ENCODE peak calls at places on chromosomes 5 and 9, in four cellular contexts. T, C, K and H are unnamed samples.

GRCh38 chr9:135286961-135287360 is 192.6 kb upstream of the PPP1R26 start:
- DNase-seq in T (no peak), C (no peak), K (no peak), H (no peak)

GRCh38 chr5:11494340-11494739 is 409.9 kb downstream of the CTNND2 start:
- DNase-seq in T (no peak), C (no peak), K (no peak), H (no peak)

GRCh38 chr9:131747352-131747751 is 7.5 kb upstream of the RAPGEF1 start:
- DNase-seq in T (no peak), C (no peak), K (no peak), H (no peak)

GRCh38 chr5:157510682-157511081 is 50.7 kb downstream of the NIPAL4 start:
- DNase-seq in T (no peak), C (no peak), K (no peak), H (no peak)

GRCh38 chr9:118000581-118000980 is 296.4 kb downstream of the TLR4 start:
- DNase-seq in T (no peak), C (no peak), K (no peak), H (no peak)

GRCh38 chr9:69314547-69314946 is 10.5 kb upstream of the ENTREP1 start:
- DNase-seq in T (no peak), C (no peak), K (no peak), H (no peak)

GRCh38 chr5:111670826-111671492 is 86.0 kb downstream of the NREP start:
- DNase-seq in T (no peak), C (no peak), K (no peak), H (no peak)

GRCh38 chr5:135073771-135074345 is 39.8 kb upstream of the PITX1 start:
- DNase-seq in T (no peak), C (no peak), K (no peak), H (peak; percentile 10)

GRCh38 chr9:128651798-128652197 is 4.8 kb downstream of the DYNC2I2 start:
- DNase-seq in T (no peak), C (no peak), K (no peak), H (no peak)

GRCh38 chr5:17803976-17804375 is 169.7 kb downstream of the TAF11L14 start:
- DNase-seq in T (no peak), C (no peak), K (no peak), H (no peak)

GRCh38 chr5:131634666-131634995 is 398 bp downstream of the RAPGEF6 start:
- DNase-seq in T (no peak), C (peak; percentile 66), K (no peak), H (peak; percentile 70)
- TF ChIP-seq CTCF in T (no peak), C (no peak), K (no peak), H (no peak)

GRCh38 chr5:73170522-73170921 is 2.5 kb upstream of the TMEM174 start:
- DNase-seq in T (no peak), C (peak; percentile 36), K (no peak), H (no peak)
- TF ChIP-seq CTCF in T (peak; percentile 44), C (peak; percentile 42), K (no peak), H (peak; percentile 55)

DNA sequence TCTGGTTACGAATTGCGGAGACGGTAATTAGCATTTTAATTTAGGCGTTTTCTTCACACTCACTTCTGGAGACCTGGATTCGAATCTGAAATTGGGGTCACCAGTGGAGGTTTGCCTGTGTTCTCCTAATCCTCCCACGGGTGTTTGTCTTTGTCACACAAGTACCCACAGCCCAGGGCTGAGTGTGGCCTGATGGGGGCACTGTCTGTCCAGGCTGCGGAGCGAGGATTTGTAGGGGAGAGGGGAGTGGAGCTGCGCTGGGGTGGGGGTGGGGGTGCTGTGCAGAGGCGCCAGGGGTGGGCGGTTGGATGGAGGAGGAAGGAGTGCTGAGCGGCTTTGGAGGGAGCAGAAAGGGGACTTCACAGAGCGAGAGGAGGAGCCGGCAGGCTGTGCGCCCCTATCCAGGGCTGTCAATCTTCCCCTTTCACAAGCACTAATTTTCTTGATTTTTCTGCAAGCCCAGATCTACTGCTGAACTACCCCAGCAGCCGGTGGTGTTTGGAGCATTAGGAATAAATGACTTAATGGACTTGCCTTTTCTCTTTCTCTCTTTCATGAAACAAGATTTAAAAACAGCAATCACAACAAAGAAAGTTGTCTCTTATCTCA is 53.1 kb downstream of the TSPAN17 start:
- DNase-seq in T (no peak), C (no peak), K (no peak), H (no peak)
- TF ChIP-seq CTCF in T (peak; percentile 62), C (no peak), K (no peak), H (no peak)

DNA sequence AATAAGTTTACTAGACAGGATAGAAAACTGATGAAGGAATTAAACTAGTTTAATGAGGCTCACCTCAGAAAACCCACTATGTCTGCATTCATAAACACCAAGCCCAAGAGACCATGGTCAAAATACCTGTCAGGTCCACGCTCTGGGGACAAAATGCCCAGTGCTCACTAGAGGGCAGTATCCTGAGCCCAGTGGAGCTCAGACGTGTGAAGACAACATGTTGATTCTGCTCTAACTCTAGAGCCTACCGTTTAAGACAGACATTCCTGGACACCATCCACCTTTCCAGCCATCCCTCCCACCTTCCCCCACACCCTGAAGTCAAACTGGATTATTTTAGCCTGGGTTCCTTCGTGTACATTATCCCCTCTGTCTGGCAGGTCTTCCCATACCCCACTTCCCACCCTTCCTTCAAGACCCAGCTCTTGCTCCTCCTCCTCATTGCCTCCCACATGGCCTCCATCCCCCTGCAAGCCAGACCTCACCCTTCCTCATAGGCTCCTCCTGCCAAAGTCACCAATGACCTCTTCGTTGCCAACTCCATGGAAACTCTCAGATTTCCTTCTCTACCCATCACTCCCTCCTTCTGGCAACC is 142.3 kb upstream of the FSTL4 start:
- DNase-seq in T (peak; percentile 53), C (peak; percentile 17), K (no peak), H (no peak)
- TF ChIP-seq CTCF in T (peak; percentile 73), C (no peak), K (peak; percentile 36), H (peak; percentile 28)

DNA sequence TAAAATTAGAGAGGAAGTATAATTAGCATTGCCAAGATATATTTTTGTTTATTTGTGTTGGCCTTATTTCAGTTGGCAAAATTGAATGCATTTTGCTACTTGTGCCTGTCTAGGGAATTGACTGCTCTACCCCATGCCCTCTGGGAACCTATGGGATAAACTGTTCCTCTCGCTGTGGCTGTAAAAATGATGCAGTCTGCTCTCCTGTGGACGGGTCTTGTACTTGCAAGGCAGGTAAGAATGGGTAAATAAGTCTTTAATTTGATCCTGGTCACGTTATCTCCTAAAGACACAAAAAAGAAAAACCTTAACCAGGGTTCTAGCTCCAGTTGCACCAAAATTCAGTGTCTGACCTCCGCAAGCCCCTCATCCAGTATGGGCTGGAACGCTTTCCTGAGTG is 98.4 kb upstream of the PRRC1 start:
- DNase-seq in T (no peak), C (no peak), K (no peak), H (no peak)
- TF ChIP-seq CTCF in T (no peak), C (no peak), K (no peak), H (no peak)